ENCODE peak calls at places on chromosomes 16 and 17, in eight cellular contexts. D, L, Q, P, U, E, F and W are unnamed samples.

GRCh38 chr16:49013727-49014080 is 267.9 kb downstream of the CBLN1 start:
- DNase-seq in D (no peak), L (no peak), Q (no peak), P (no peak), U (no peak), E (no peak), F (no peak), W (no peak)

GRCh38 chr17:29619251-29619650 is 3.5 kb downstream of the CORO6 start:
- DNase-seq in D (no peak), L (no peak), Q (peak), P (peak), U (no peak), E (no peak), F (peak), W (no peak)

GRCh38 chr16:9096416-9096952 is 5.0 kb downstream of the HAPSTR1 start:
- DNase-seq in D (no peak), L (no peak), Q (no peak), P (no peak), U (no peak), E (no peak), F (no peak), W (no peak)

GRCh38 chr17:78364436-78365281 is 4.8 kb upstream of the SOCS3 start:
- DNase-seq in D (no peak), L (no peak), Q (no peak), P (no peak), U (no peak), E (no peak), F (no peak), W (no peak)

GRCh38 chr17:48148029-48148759 is 40.6 kb downstream of the SNX11 start:
- DNase-seq in D (no peak), L (no peak), Q (no peak), P (no peak), U (no peak), E (no peak), F (no peak), W (no peak)

GRCh38 chr17:39015546-39015935 is 48.3 kb upstream of the FBXO47 start:
- DNase-seq in D (no peak), L (no peak), Q (no peak), P (no peak), U (no peak), E (no peak), F (no peak), W (no peak)

GRCh38 chr17:5361426-5361825 is 58.0 kb downstream of the NUP88 start:
- DNase-seq in D (no peak), L (no peak), Q (no peak), P (no peak), U (no peak), E (no peak), F (no peak), W (no peak)

GRCh38 chr17:68937890-68938514 is 17.2 kb downstream of the ABCA8 start:
- DNase-seq in D (peak), L (no peak), Q (no peak), P (no peak), U (no peak), E (no peak), F (no peak), W (no peak)